ENCODE peak calls at places on chromosomes 3 and 15, in nine cellular contexts. R is hepatocyte; F is HTR-8/SVneo; J is GM23338; Z is SJSA1; C is cardiac muscle cell; A is EL; H is GM23248; Y is activated CD8-positive, alpha-beta memory T cell treated with anti-CD3 and anti-CD28 coated beads, Interleukin-2, amount 50 U/mL, for 48 hours. O is an unnamed sample.

GRCh38 chr3:10015476-10015904 is 10.7 kb upstream of the FANCD2 start:
- DNase-seq in R (peak; percentile 78), F (no peak), J (no peak), Z (peak; percentile 69), C (peak; percentile 99), A (peak; percentile 87), H (peak; percentile 86), Y (peak; percentile 38), O (no peak)

GRCh38 chr3:25151497-25151896 is 276.6 kb upstream of the RARB start:
- DNase-seq in R (no peak), F (no peak), J (no peak), Z (peak; percentile 72), C (peak; percentile 24), A (peak; percentile 35), H (no peak), Y (no peak), O (no peak)

GRCh38 chr3:128864351-128864811 is 15.0 kb upstream of the ACAD9 start:
- DNase-seq in R (no peak), F (no peak), J (no peak), Z (no peak), C (no peak), A (no peak), H (peak; percentile 33), Y (no peak), O (peak; percentile 41)

GRCh38 chr15:25613113-25613512 is 174.3 kb upstream of the UBE3A start:
- DNase-seq in R (no peak), F (no peak), J (no peak), Z (no peak), C (no peak), A (no peak), H (no peak), Y (no peak), O (no peak)

GRCh38 chr3:71057526-71057894 is 526.0 kb downstream of the FOXP1 start:
- DNase-seq in R (no peak), F (no peak), J (no peak), Z (no peak), C (no peak), A (peak; percentile 41), H (peak; percentile 34), Y (no peak), O (no peak)

GRCh38 chr3:192054881-192055280 is 593.9 kb downstream of the PYDC2 start:
- DNase-seq in R (no peak), F (peak; percentile 5), J (no peak), Z (no peak), C (no peak), A (peak; percentile 60), H (no peak), Y (no peak), O (no peak)

GRCh38 chr3:133855772-133856171 is 39.9 kb downstream of the RAB6B start:
- DNase-seq in R (no peak), F (no peak), J (no peak), Z (no peak), C (peak; percentile 14), A (peak; percentile 10), H (no peak), Y (no peak), O (no peak)

GRCh38 chr3:64030741-64031140 is 7.4 kb upstream of the PSMD6 start:
- DNase-seq in R (peak; percentile 84), F (peak; percentile 68), J (peak; percentile 93), Z (peak; percentile 69), C (peak; percentile 69), A (peak; percentile 66), H (peak; percentile 77), Y (peak; percentile 86), O (peak; percentile 83)

GRCh38 chr3:55826097-55826496 is 339.0 kb upstream of the WNT5A start:
- DNase-seq in R (no peak), F (no peak), J (no peak), Z (no peak), C (no peak), A (no peak), H (no peak), Y (no peak), O (no peak)

GRCh38 chr15:68817304-68818087 is 3.2 kb downstream of the ANP32A start:
- DNase-seq in R (peak; percentile 86), F (no peak), J (peak; percentile 66), Z (peak; percentile 88), C (peak; percentile 76), A (peak; percentile 67), H (peak; percentile 90), Y (peak; percentile 87), O (peak; percentile 90)

GRCh38 chr15:92634046-92634445 is 21.5 kb downstream of the FAM174B start:
- DNase-seq in R (no peak), F (no peak), J (no peak), Z (no peak), C (no peak), A (no peak), H (no peak), Y (no peak), O (no peak)

GRCh38 chr3:70658779-70659310 is 346.4 kb upstream of the MDFIC2 start:
- DNase-seq in R (no peak), F (no peak), J (no peak), Z (no peak), C (no peak), A (no peak), H (no peak), Y (no peak), O (no peak)

GRCh38 chr15:28114721-28115622 is 15.9 kb upstream of the OCA2 start:
- DNase-seq in R (no peak), F (no peak), J (no peak), Z (no peak), C (peak; percentile 57), A (no peak), H (peak; percentile 41), Y (peak; percentile 35), O (no peak)

GRCh38 chr3:66693461-66693912 is 192.7 kb upstream of the LRIG1 start:
- DNase-seq in R (no peak), F (no peak), J (no peak), Z (no peak), C (peak; percentile 41), A (no peak), H (peak; percentile 8), Y (no peak), O (peak; percentile 54)

GRCh38 chr3:72517804-72518442 is 330.3 kb downstream of the SHQ1 start:
- DNase-seq in R (peak; percentile 36), F (no peak), J (no peak), Z (peak; percentile 44), C (peak; percentile 25), A (no peak), H (no peak), Y (no peak), O (no peak)

GRCh38 chr3:16695710-16696109 is 90.5 kb upstream of the DAZL start:
- DNase-seq in R (no peak), F (no peak), J (no peak), Z (no peak), C (no peak), A (no peak), H (no peak), Y (no peak), O (no peak)

GRCh38 chr15:67024322-67024997 is 40.9 kb upstream of the SMAD3 start:
- DNase-seq in R (peak; percentile 89), F (peak; percentile 81), J (no peak), Z (peak; percentile 97), C (peak; percentile 97), A (peak; percentile 97), H (peak; percentile 96), Y (peak; percentile 66), O (no peak)